ENCODE peak calls at places on chromosomes 5 and 9, in five cellular contexts. One of them, this sample, is unnamed.

GRCh38 chr5:135100011-135100410 is 66.0 kb upstream of the PITX1 start:
- DNase-seq in GM10248: no peak
- DNase-seq in ELR: no peak
- DNase-seq in stromal cell of bone marrow: no peak
- DNase-seq in effector CD4-positive, alpha-beta T cell: no peak
- DNase-seq in this sample: no peak

GRCh38 chr5:122454522-122454921 is 142.5 kb downstream of the SNCAIP start:
- DNase-seq in GM10248: no peak
- DNase-seq in stromal cell of bone marrow: no peak
- DNase-seq in effector CD4-positive, alpha-beta T cell: no peak
- DNase-seq in ELR: no peak
- DNase-seq in this sample: no peak

GRCh38 chr5:42840279-42840678 is 28.6 kb upstream of the SELENOP start:
- DNase-seq in stromal cell of bone marrow: peak; percentile 98
- DNase-seq in GM10248: no peak
- DNase-seq in effector CD4-positive, alpha-beta T cell: no peak
- DNase-seq in ELR: no peak
- DNase-seq in this sample: peak; percentile 43

GRCh38 chr9:1005043-1005667 is 28.7 kb downstream of the DMRT3 start:
- DNase-seq in ELR: peak; percentile 59
- DNase-seq in GM10248: peak; percentile 54
- DNase-seq in effector CD4-positive, alpha-beta T cell: no peak
- DNase-seq in stromal cell of bone marrow: peak; percentile 41
- DNase-seq in this sample: no peak

GRCh38 chr9:107991581-107991980 is 502.0 kb upstream of the KLF4 start:
- DNase-seq in ELR: no peak
- DNase-seq in stromal cell of bone marrow: no peak
- DNase-seq in GM10248: no peak
- DNase-seq in effector CD4-positive, alpha-beta T cell: no peak
- DNase-seq in this sample: no peak

GRCh38 chr9:115850548-115851304 is 302.9 kb upstream of the PAPPA start:
- DNase-seq in effector CD4-positive, alpha-beta T cell: no peak
- DNase-seq in GM10248: no peak
- DNase-seq in stromal cell of bone marrow: peak; percentile 38
- DNase-seq in ELR: peak; percentile 82
- DNase-seq in this sample: peak; percentile 36

GRCh38 chr5:132182366-132183040 is 45.1 kb downstream of the P4HA2 start:
- DNase-seq in GM10248: no peak
- DNase-seq in effector CD4-positive, alpha-beta T cell: no peak
- DNase-seq in stromal cell of bone marrow: no peak
- DNase-seq in ELR: no peak
- DNase-seq in this sample: no peak

GRCh38 chr9:33435821-33436277 is 11.5 kb downstream of the AQP3 start:
- DNase-seq in stromal cell of bone marrow: no peak
- DNase-seq in ELR: no peak
- DNase-seq in effector CD4-positive, alpha-beta T cell: no peak
- DNase-seq in GM10248: no peak
- DNase-seq in this sample: no peak

GRCh38 chr9:131982683-131983239 is 96.9 kb downstream of the MED27 start:
- DNase-seq in GM10248: no peak
- DNase-seq in effector CD4-positive, alpha-beta T cell: no peak
- DNase-seq in ELR: peak; percentile 60
- DNase-seq in stromal cell of bone marrow: peak; percentile 35
- DNase-seq in this sample: no peak

GRCh38 chr9:85118990-85119755 is 449.6 kb downstream of the NTRK2 start:
- DNase-seq in effector CD4-positive, alpha-beta T cell: no peak
- DNase-seq in ELR: no peak
- DNase-seq in stromal cell of bone marrow: peak; percentile 68
- DNase-seq in GM10248: no peak
- DNase-seq in this sample: peak; percentile 15

GRCh38 chr9:129103595-129103965 is 7.0 kb downstream of the CRAT start:
- DNase-seq in effector CD4-positive, alpha-beta T cell: no peak
- DNase-seq in GM10248: no peak
- DNase-seq in stromal cell of bone marrow: no peak
- DNase-seq in ELR: no peak
- DNase-seq in this sample: no peak

GRCh38 chr9:138046641-138047301 is 169.2 kb downstream of the CACNA1B start:
- DNase-seq in ELR: no peak
- DNase-seq in GM10248: no peak
- DNase-seq in stromal cell of bone marrow: no peak
- DNase-seq in effector CD4-positive, alpha-beta T cell: no peak
- DNase-seq in this sample: no peak

GRCh38 chr9:129549139-129549538 is 71.8 kb downstream of the C9orf50 start:
- DNase-seq in ELR: no peak
- DNase-seq in GM10248: no peak
- DNase-seq in stromal cell of bone marrow: no peak
- DNase-seq in effector CD4-positive, alpha-beta T cell: no peak
- DNase-seq in this sample: no peak

GRCh38 chr9:1604942-1605560 is 410.1 kb upstream of the SMARCA2 start:
- DNase-seq in GM10248: peak; percentile 47
- DNase-seq in effector CD4-positive, alpha-beta T cell: no peak
- DNase-seq in stromal cell of bone marrow: no peak
- DNase-seq in ELR: peak; percentile 20
- DNase-seq in this sample: no peak

GRCh38 chr5:169804861-169805260 is 167.8 kb downstream of the DOCK2 start:
- DNase-seq in stromal cell of bone marrow: peak; percentile 32
- DNase-seq in effector CD4-positive, alpha-beta T cell: no peak
- DNase-seq in GM10248: no peak
- DNase-seq in ELR: peak; percentile 25
- DNase-seq in this sample: peak; percentile 46

GRCh38 chr9:137582286-137582860 is 3.6 kb upstream of the DPH7 start:
- DNase-seq in stromal cell of bone marrow: no peak
- DNase-seq in effector CD4-positive, alpha-beta T cell: no peak
- DNase-seq in ELR: peak; percentile 44
- DNase-seq in GM10248: no peak
- DNase-seq in this sample: no peak

GRCh38 chr5:64074533-64074932 is 91.1 kb upstream of the RNF180 start:
- DNase-seq in GM10248: peak; percentile 37
- DNase-seq in ELR: peak; percentile 43
- DNase-seq in effector CD4-positive, alpha-beta T cell: no peak
- DNase-seq in stromal cell of bone marrow: peak; percentile 10
- DNase-seq in this sample: peak; percentile 30

GRCh38 chr5:148730272-148730954 is 76.1 kb upstream of the HTR4 start:
- DNase-seq in GM10248: no peak
- DNase-seq in stromal cell of bone marrow: peak; percentile 34
- DNase-seq in effector CD4-positive, alpha-beta T cell: no peak
- DNase-seq in ELR: peak; percentile 49
- DNase-seq in this sample: peak; percentile 53

GRCh38 chr9:96491079-96491879 is 41.3 kb downstream of the HABP4 start:
- DNase-seq in effector CD4-positive, alpha-beta T cell: no peak
- DNase-seq in ELR: no peak
- DNase-seq in GM10248: no peak
- DNase-seq in stromal cell of bone marrow: peak; percentile 44
- DNase-seq in this sample: no peak

GRCh38 chr9:91360551-91361293 is 996 bp downstream of the AUH start:
- DNase-seq in effector CD4-positive, alpha-beta T cell: no peak
- DNase-seq in GM10248: peak; percentile 20
- DNase-seq in ELR: peak; percentile 20
- DNase-seq in stromal cell of bone marrow: no peak
- DNase-seq in this sample: no peak

GRCh38 chr5:13831236-13831810 is 113.2 kb downstream of the DNAH5 start:
- DNase-seq in effector CD4-positive, alpha-beta T cell: no peak
- DNase-seq in ELR: peak; percentile 49
- DNase-seq in stromal cell of bone marrow: no peak
- DNase-seq in GM10248: no peak
- DNase-seq in this sample: peak; percentile 42

GRCh38 chr5:89083791-89084190 is 200.8 kb upstream of the MEF2C start:
- DNase-seq in effector CD4-positive, alpha-beta T cell: no peak
- DNase-seq in stromal cell of bone marrow: peak; percentile 17
- DNase-seq in ELR: peak; percentile 49
- DNase-seq in GM10248: no peak
- DNase-seq in this sample: peak; percentile 61

GRCh38 chr5:105840800-105841199 is 1829.9 kb downstream of the EFNA5 start:
- DNase-seq in GM10248: no peak
- DNase-seq in ELR: no peak
- DNase-seq in effector CD4-positive, alpha-beta T cell: no peak
- DNase-seq in stromal cell of bone marrow: no peak
- DNase-seq in this sample: no peak

GRCh38 chr5:14794600-14795230 is 76.9 kb downstream of the ANKH start:
- DNase-seq in ELR: no peak
- DNase-seq in stromal cell of bone marrow: no peak
- DNase-seq in effector CD4-positive, alpha-beta T cell: no peak
- DNase-seq in GM10248: no peak
- DNase-seq in this sample: no peak

GRCh38 chr5:8461543-8461942 is 592.6 kb downstream of the MTRR start:
- DNase-seq in effector CD4-positive, alpha-beta T cell: no peak
- DNase-seq in GM10248: no peak
- DNase-seq in stromal cell of bone marrow: no peak
- DNase-seq in ELR: no peak
- DNase-seq in this sample: no peak

GRCh38 chr9:15137089-15137488 is 169.9 kb downstream of the TTC39B start:
- DNase-seq in stromal cell of bone marrow: no peak
- DNase-seq in GM10248: no peak
- DNase-seq in ELR: no peak
- DNase-seq in effector CD4-positive, alpha-beta T cell: no peak
- DNase-seq in this sample: no peak

GRCh38 chr5:98791110-98791509 is 17.6 kb downstream of the RGMB start:
- DNase-seq in effector CD4-positive, alpha-beta T cell: no peak
- DNase-seq in stromal cell of bone marrow: no peak
- DNase-seq in GM10248: no peak
- DNase-seq in ELR: peak; percentile 21
- DNase-seq in this sample: no peak

GRCh38 chr9:91376239-91376638 is 14.5 kb upstream of the AUH start:
- DNase-seq in ELR: no peak
- DNase-seq in GM10248: no peak
- DNase-seq in stromal cell of bone marrow: no peak
- DNase-seq in effector CD4-positive, alpha-beta T cell: no peak
- DNase-seq in this sample: no peak

GRCh38 chr5:28164568-28164967 is 1126.2 kb upstream of the CDH9 start:
- DNase-seq in effector CD4-positive, alpha-beta T cell: no peak
- DNase-seq in ELR: no peak
- DNase-seq in GM10248: no peak
- DNase-seq in stromal cell of bone marrow: no peak
- DNase-seq in this sample: no peak

GRCh38 chr9:73118898-73119554 is 32.6 kb upstream of the ANXA1 start:
- DNase-seq in stromal cell of bone marrow: peak; percentile 90
- DNase-seq in GM10248: no peak
- DNase-seq in ELR: peak; percentile 93
- DNase-seq in effector CD4-positive, alpha-beta T cell: no peak
- DNase-seq in this sample: peak; percentile 78

GRCh38 chr9:124197177-124198095 is 60.3 kb upstream of the NEK6 start:
- DNase-seq in ELR: no peak
- DNase-seq in effector CD4-positive, alpha-beta T cell: no peak
- DNase-seq in stromal cell of bone marrow: no peak
- DNase-seq in GM10248: peak; percentile 75
- DNase-seq in this sample: no peak

GRCh38 chr9:128683340-128684064 is 5.5 kb upstream of the SET start:
- DNase-seq in GM10248: peak; percentile 54
- DNase-seq in stromal cell of bone marrow: no peak
- DNase-seq in effector CD4-positive, alpha-beta T cell: no peak
- DNase-seq in ELR: peak; percentile 60
- DNase-seq in this sample: no peak

GRCh38 chr5:42059778-42060464 is 134.8 kb downstream of the FBXO4 start:
- DNase-seq in effector CD4-positive, alpha-beta T cell: no peak
- DNase-seq in ELR: no peak
- DNase-seq in GM10248: no peak
- DNase-seq in stromal cell of bone marrow: no peak
- DNase-seq in this sample: no peak

GRCh38 chr9:108142504-108143201 is 653.1 kb upstream of the KLF4 start:
- DNase-seq in ELR: peak; percentile 5
- DNase-seq in effector CD4-positive, alpha-beta T cell: no peak
- DNase-seq in GM10248: no peak
- DNase-seq in stromal cell of bone marrow: peak; percentile 65
- DNase-seq in this sample: no peak

GRCh38 chr5:32865475-32865874 is 154.4 kb downstream of the NPR3 start:
- DNase-seq in GM10248: no peak
- DNase-seq in stromal cell of bone marrow: no peak
- DNase-seq in effector CD4-positive, alpha-beta T cell: no peak
- DNase-seq in ELR: no peak
- DNase-seq in this sample: no peak